ENCODE peak calls at places on chromosomes 3 and 15, in eight cellular contexts. R is germinal center, E is DMS79 treated with DMSO at 0.1 percent for 48 hours, B is cardiac muscle cell, W is A549, Y is neural progenitor cell, A is H7, G is KG1. S is an unnamed sample.

GRCh38 chr3:104554409-104554808 is 812.3 kb upstream of the ALCAM start:
- DNase-seq in G (no peak), B (no peak), E (no peak), A (no peak), W (no peak), R (no peak), Y (no peak), S (no peak)

GRCh38 chr3:36525115-36525711 is 144.9 kb downstream of the STAC start:
- DNase-seq in E (no peak), B (peak), G (no peak), A (no peak), Y (no peak), W (peak), R (no peak), S (no peak)

GRCh38 chr15:65829150-65829764 is 37.2 kb upstream of the DENND4A start:
- DNase-seq in E (no peak), W (peak), A (no peak), G (no peak), R (peak), B (peak), Y (peak), S (peak)

GRCh38 chr3:118636841-118637240 is 397.8 kb downstream of the IGSF11 start:
- DNase-seq in B (no peak), Y (peak), G (no peak), A (peak), R (no peak), W (no peak), E (no peak), S (peak)

GRCh38 chr3:123405936-123406510 is 42.9 kb downstream of the ADCY5 start:
- DNase-seq in E (no peak), B (no peak), Y (no peak), G (no peak), A (no peak), W (no peak), R (no peak), S (no peak)

GRCh38 chr15:95459288-95459687 is 871.2 kb upstream of the NR2F2 start:
- DNase-seq in E (no peak), R (no peak), B (peak), A (no peak), G (no peak), Y (no peak), W (no peak), S (peak)

GRCh38 chr3:9280477-9281219 is 31.2 kb upstream of the SRGAP3 start:
- DNase-seq in E (peak), Y (peak), R (no peak), B (peak), G (no peak), W (no peak), A (peak), S (no peak)

GRCh38 chr3:107446706-107447105 is 69.5 kb downstream of the CCDC54 start:
- DNase-seq in A (no peak), G (no peak), W (no peak), E (no peak), B (no peak), R (no peak), Y (no peak), S (no peak)

GRCh38 chr3:192986399-192986798 is 68.7 kb upstream of the MB21D2 start:
- DNase-seq in G (no peak), E (no peak), W (no peak), R (no peak), A (no peak), B (no peak), Y (no peak), S (no peak)

GRCh38 chr3:41075958-41076357 is 123.3 kb upstream of the CTNNB1 start:
- DNase-seq in G (no peak), E (no peak), A (no peak), B (peak), W (no peak), R (no peak), Y (peak), S (no peak)